ENCODE peak calls at places on chromosomes 16 and 17, in ten cellular contexts. One of them, this sample, is unnamed.

GRCh38 chr17:77097772-77098171 is 43.0 kb upstream of the SEC14L1 start:
- DNase-seq in GM23338: no peak
- DNase-seq in astrocyte of the spinal cord: no peak
- DNase-seq in spleen: no peak
- DNase-seq in BE2C: no peak
- DNase-seq in heart left ventricle: no peak
- DNase-seq in cardiac fibroblast: no peak
- DNase-seq in HFF-Myc: no peak
- DNase-seq in lower leg skin: no peak
- DNase-seq in IMR-90: no peak
- DNase-seq in this sample: no peak

GRCh38 chr16:28543072-28543471 is 4.3 kb upstream of the NUPR1 start:
- DNase-seq in IMR-90: no peak
- DNase-seq in spleen: peak
- DNase-seq in astrocyte of the spinal cord: no peak
- DNase-seq in HFF-Myc: no peak
- DNase-seq in heart left ventricle: no peak
- DNase-seq in GM23338: no peak
- DNase-seq in BE2C: no peak
- DNase-seq in lower leg skin: peak
- DNase-seq in cardiac fibroblast: no peak
- DNase-seq in this sample: no peak

GRCh38 chr17:77899494-77899893 is 59.0 kb upstream of the TNRC6C start:
- DNase-seq in heart left ventricle: no peak
- DNase-seq in HFF-Myc: no peak
- DNase-seq in spleen: no peak
- DNase-seq in lower leg skin: no peak
- DNase-seq in GM23338: no peak
- DNase-seq in IMR-90: no peak
- DNase-seq in astrocyte of the spinal cord: no peak
- DNase-seq in cardiac fibroblast: no peak
- DNase-seq in BE2C: no peak
- DNase-seq in this sample: no peak

GRCh38 chr16:3190949-3191353 is 2.9 kb downstream of the OR1F1 start:
- DNase-seq in cardiac fibroblast: no peak
- DNase-seq in GM23338: no peak
- DNase-seq in IMR-90: no peak
- DNase-seq in HFF-Myc: no peak
- DNase-seq in spleen: no peak
- DNase-seq in lower leg skin: no peak
- DNase-seq in astrocyte of the spinal cord: no peak
- DNase-seq in heart left ventricle: no peak
- DNase-seq in BE2C: no peak
- DNase-seq in this sample: no peak

GRCh38 chr16:85171809-85172464 is 59.7 kb upstream of the CIBAR2 start:
- DNase-seq in HFF-Myc: no peak
- DNase-seq in GM23338: no peak
- DNase-seq in spleen: no peak
- DNase-seq in IMR-90: no peak
- DNase-seq in astrocyte of the spinal cord: no peak
- DNase-seq in lower leg skin: no peak
- DNase-seq in heart left ventricle: peak
- DNase-seq in BE2C: no peak
- DNase-seq in cardiac fibroblast: peak
- DNase-seq in this sample: no peak

GRCh38 chr16:67541391-67542263 is 13.0 kb downstream of the RIPOR1 start:
- DNase-seq in astrocyte of the spinal cord: peak
- DNase-seq in lower leg skin: no peak
- DNase-seq in spleen: no peak
- DNase-seq in IMR-90: peak
- DNase-seq in BE2C: no peak
- DNase-seq in heart left ventricle: no peak
- DNase-seq in cardiac fibroblast: peak
- DNase-seq in HFF-Myc: no peak
- DNase-seq in GM23338: no peak
- DNase-seq in this sample: no peak

GRCh38 chr16:87897563-87898505 is 28.5 kb upstream of the SLC7A5 start:
- DNase-seq in astrocyte of the spinal cord: no peak
- DNase-seq in HFF-Myc: no peak
- DNase-seq in BE2C: peak
- DNase-seq in spleen: no peak
- DNase-seq in GM23338: no peak
- DNase-seq in IMR-90: no peak
- DNase-seq in cardiac fibroblast: no peak
- DNase-seq in lower leg skin: no peak
- DNase-seq in heart left ventricle: no peak
- DNase-seq in this sample: no peak

GRCh38 chr17:81961087-81961514 is at the start of gene NOTUM:
- DNase-seq in cardiac fibroblast: no peak
- DNase-seq in heart left ventricle: no peak
- DNase-seq in astrocyte of the spinal cord: no peak
- DNase-seq in GM23338: peak
- DNase-seq in spleen: no peak
- DNase-seq in HFF-Myc: no peak
- DNase-seq in IMR-90: peak
- DNase-seq in lower leg skin: no peak
- DNase-seq in BE2C: peak
- DNase-seq in this sample: no peak

GRCh38 chr17:75778861-75779249 is 5.8 kb upstream of the UNK start:
- DNase-seq in BE2C: no peak
- DNase-seq in lower leg skin: no peak
- DNase-seq in astrocyte of the spinal cord: no peak
- DNase-seq in HFF-Myc: no peak
- DNase-seq in cardiac fibroblast: no peak
- DNase-seq in spleen: no peak
- DNase-seq in IMR-90: peak
- DNase-seq in GM23338: peak
- DNase-seq in heart left ventricle: no peak
- DNase-seq in this sample: no peak

GRCh38 chr17:75777243-75777922 is 7.2 kb upstream of the UNK start:
- DNase-seq in astrocyte of the spinal cord: no peak
- DNase-seq in BE2C: no peak
- DNase-seq in cardiac fibroblast: peak
- DNase-seq in spleen: no peak
- DNase-seq in HFF-Myc: no peak
- DNase-seq in IMR-90: no peak
- DNase-seq in heart left ventricle: no peak
- DNase-seq in lower leg skin: no peak
- DNase-seq in GM23338: no peak
- DNase-seq in this sample: no peak

GRCh38 chr17:75774471-75774987 is 9.5 kb upstream of the GALK1 start:
- DNase-seq in BE2C: no peak
- DNase-seq in astrocyte of the spinal cord: no peak
- DNase-seq in spleen: peak
- DNase-seq in GM23338: no peak
- DNase-seq in lower leg skin: no peak
- DNase-seq in heart left ventricle: no peak
- DNase-seq in IMR-90: no peak
- DNase-seq in HFF-Myc: no peak
- DNase-seq in cardiac fibroblast: peak
- DNase-seq in this sample: no peak

GRCh38 chr17:75774988-75775668 is 9.5 kb upstream of the UNK start:
- DNase-seq in spleen: peak
- DNase-seq in cardiac fibroblast: no peak
- DNase-seq in heart left ventricle: no peak
- DNase-seq in IMR-90: peak
- DNase-seq in HFF-Myc: no peak
- DNase-seq in lower leg skin: peak
- DNase-seq in BE2C: no peak
- DNase-seq in GM23338: peak
- DNase-seq in astrocyte of the spinal cord: peak
- DNase-seq in this sample: no peak

GRCh38 chr17:75776399-75777242 is 8.0 kb upstream of the UNK start:
- DNase-seq in HFF-Myc: no peak
- DNase-seq in cardiac fibroblast: peak
- DNase-seq in astrocyte of the spinal cord: no peak
- DNase-seq in spleen: peak
- DNase-seq in lower leg skin: peak
- DNase-seq in BE2C: no peak
- DNase-seq in IMR-90: no peak
- DNase-seq in heart left ventricle: no peak
- DNase-seq in GM23338: no peak
- DNase-seq in this sample: no peak
- H3K4me3 ChIP-seq in HFF-Myc: peak
- H3K4me3 ChIP-seq in cardiac fibroblast: peak
- H3K4me3 ChIP-seq in astrocyte of the spinal cord: peak
- H3K4me3 ChIP-seq in spleen: peak
- H3K4me3 ChIP-seq in lower leg skin: no peak
- H3K4me3 ChIP-seq in BE2C: no peak
- H3K4me3 ChIP-seq in IMR-90: no peak
- H3K4me3 ChIP-seq in heart left ventricle: peak
- H3K4me3 ChIP-seq in GM23338: peak
- H3K4me3 ChIP-seq in this sample: no peak

DNA sequence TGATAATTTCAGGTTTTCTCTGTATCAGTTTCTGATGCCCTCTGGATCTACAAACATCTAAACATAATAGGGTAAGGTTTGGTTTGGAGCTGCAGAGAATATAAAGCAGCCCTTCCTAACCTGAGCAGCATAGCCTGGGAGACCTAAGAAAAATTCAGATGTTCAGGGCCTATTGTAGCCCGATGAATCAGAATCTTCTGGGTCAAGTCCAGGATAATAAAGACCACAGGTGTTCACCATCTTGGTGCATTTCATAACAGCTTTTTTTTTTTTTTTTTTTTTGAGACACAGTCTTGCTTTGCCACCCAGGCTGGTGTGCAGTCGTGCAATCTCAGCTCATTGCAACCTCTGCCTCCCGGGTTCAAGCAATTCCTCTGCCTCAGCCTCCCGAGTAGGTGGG is 19.7 kb upstream of the ARHGAP17 start:
- DNase-seq in IMR-90: peak
- DNase-seq in heart left ventricle: no peak
- DNase-seq in lower leg skin: no peak
- DNase-seq in HFF-Myc: no peak
- DNase-seq in spleen: no peak
- DNase-seq in BE2C: no peak
- DNase-seq in cardiac fibroblast: no peak
- DNase-seq in astrocyte of the spinal cord: no peak
- DNase-seq in GM23338: no peak
- DNase-seq in this sample: no peak
- TF ChIP-seq CTCF in IMR-90: no peak
- TF ChIP-seq CTCF in heart left ventricle: no peak
- TF ChIP-seq CTCF in lower leg skin: no peak
- TF ChIP-seq CTCF in HFF-Myc: no peak
- TF ChIP-seq CTCF in spleen: no peak
- TF ChIP-seq CTCF in BE2C: no peak
- TF ChIP-seq CTCF in cardiac fibroblast: no peak
- TF ChIP-seq CTCF in astrocyte of the spinal cord: no peak
- TF ChIP-seq CTCF in GM23338: no peak
- TF ChIP-seq CTCF in this sample: no peak

GRCh38 chr17:6671431-6671830 is 19.9 kb downstream of the C17orf100 start:
- DNase-seq in GM23338: no peak
- DNase-seq in lower leg skin: no peak
- DNase-seq in heart left ventricle: no peak
- DNase-seq in BE2C: no peak
- DNase-seq in spleen: no peak
- DNase-seq in IMR-90: no peak
- DNase-seq in cardiac fibroblast: no peak
- DNase-seq in HFF-Myc: no peak
- DNase-seq in astrocyte of the spinal cord: no peak
- DNase-seq in this sample: no peak

GRCh38 chr17:6668727-6669425 is 17.3 kb downstream of the C17orf100 start:
- DNase-seq in heart left ventricle: no peak
- DNase-seq in IMR-90: no peak
- DNase-seq in lower leg skin: no peak
- DNase-seq in GM23338: no peak
- DNase-seq in BE2C: no peak
- DNase-seq in HFF-Myc: no peak
- DNase-seq in spleen: no peak
- DNase-seq in astrocyte of the spinal cord: no peak
- DNase-seq in cardiac fibroblast: no peak
- DNase-seq in this sample: no peak

GRCh38 chr17:6670999-6671398 is 19.4 kb downstream of the C17orf100 start:
- DNase-seq in heart left ventricle: no peak
- DNase-seq in BE2C: no peak
- DNase-seq in GM23338: no peak
- DNase-seq in HFF-Myc: no peak
- DNase-seq in lower leg skin: no peak
- DNase-seq in IMR-90: no peak
- DNase-seq in astrocyte of the spinal cord: no peak
- DNase-seq in spleen: no peak
- DNase-seq in cardiac fibroblast: no peak
- DNase-seq in this sample: no peak

GRCh38 chr17:6669479-6670212 is 18.1 kb downstream of the C17orf100 start:
- DNase-seq in HFF-Myc: no peak
- DNase-seq in heart left ventricle: no peak
- DNase-seq in GM23338: no peak
- DNase-seq in spleen: no peak
- DNase-seq in BE2C: no peak
- DNase-seq in astrocyte of the spinal cord: no peak
- DNase-seq in cardiac fibroblast: no peak
- DNase-seq in IMR-90: no peak
- DNase-seq in lower leg skin: no peak
- DNase-seq in this sample: no peak

GRCh38 chr17:6670571-6670970 is 19.0 kb downstream of the C17orf100 start:
- DNase-seq in HFF-Myc: no peak
- DNase-seq in BE2C: no peak
- DNase-seq in spleen: no peak
- DNase-seq in GM23338: no peak
- DNase-seq in IMR-90: no peak
- DNase-seq in cardiac fibroblast: no peak
- DNase-seq in astrocyte of the spinal cord: no peak
- DNase-seq in lower leg skin: no peak
- DNase-seq in heart left ventricle: no peak
- DNase-seq in this sample: no peak
- H3K4me3 ChIP-seq in HFF-Myc: no peak
- H3K4me3 ChIP-seq in BE2C: no peak
- H3K4me3 ChIP-seq in spleen: no peak
- H3K4me3 ChIP-seq in GM23338: no peak
- H3K4me3 ChIP-seq in IMR-90: no peak
- H3K4me3 ChIP-seq in cardiac fibroblast: no peak
- H3K4me3 ChIP-seq in astrocyte of the spinal cord: no peak
- H3K4me3 ChIP-seq in lower leg skin: no peak
- H3K4me3 ChIP-seq in heart left ventricle: no peak
- H3K4me3 ChIP-seq in this sample: no peak

GRCh38 chr17:12769981-12770380 is 19.3 kb upstream of the ARHGAP44 start:
- DNase-seq in astrocyte of the spinal cord: no peak
- DNase-seq in BE2C: no peak
- DNase-seq in HFF-Myc: no peak
- DNase-seq in heart left ventricle: no peak
- DNase-seq in IMR-90: peak
- DNase-seq in cardiac fibroblast: no peak
- DNase-seq in spleen: no peak
- DNase-seq in lower leg skin: no peak
- DNase-seq in GM23338: no peak
- DNase-seq in this sample: no peak

GRCh38 chr17:12768267-12768666 is 21.0 kb upstream of the ARHGAP44 start:
- DNase-seq in astrocyte of the spinal cord: no peak
- DNase-seq in IMR-90: no peak
- DNase-seq in lower leg skin: no peak
- DNase-seq in cardiac fibroblast: no peak
- DNase-seq in spleen: no peak
- DNase-seq in HFF-Myc: no peak
- DNase-seq in BE2C: no peak
- DNase-seq in GM23338: no peak
- DNase-seq in heart left ventricle: no peak
- DNase-seq in this sample: no peak

DNA sequence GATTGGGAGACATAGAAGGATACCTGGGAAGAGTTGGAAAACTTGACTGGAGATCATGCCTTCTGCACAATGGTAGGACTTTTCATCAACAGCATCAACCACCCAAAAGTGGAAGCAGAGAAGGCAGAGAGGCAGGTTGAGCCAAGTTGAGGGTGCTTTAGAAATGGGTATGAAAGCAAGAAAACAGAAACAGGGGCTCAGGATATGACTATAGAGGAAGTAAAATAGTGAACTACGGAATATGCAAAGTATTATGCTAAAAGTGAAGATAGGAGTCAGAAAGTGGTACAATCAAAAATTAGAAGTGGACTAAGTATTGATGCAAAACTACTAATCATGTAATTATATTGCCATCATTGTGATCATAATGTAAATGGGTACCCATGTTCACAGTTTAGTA is 16.1 kb upstream of the ARHGAP44 start:
- DNase-seq in HFF-Myc: no peak
- DNase-seq in spleen: no peak
- DNase-seq in BE2C: no peak
- DNase-seq in GM23338: no peak
- DNase-seq in heart left ventricle: no peak
- DNase-seq in cardiac fibroblast: no peak
- DNase-seq in astrocyte of the spinal cord: no peak
- DNase-seq in IMR-90: no peak
- DNase-seq in lower leg skin: no peak
- DNase-seq in this sample: no peak
- TF ChIP-seq CTCF in HFF-Myc: no peak
- TF ChIP-seq CTCF in spleen: no peak
- TF ChIP-seq CTCF in BE2C: no peak
- TF ChIP-seq CTCF in GM23338: no peak
- TF ChIP-seq CTCF in heart left ventricle: no peak
- TF ChIP-seq CTCF in cardiac fibroblast: no peak
- TF ChIP-seq CTCF in astrocyte of the spinal cord: no peak
- TF ChIP-seq CTCF in IMR-90: no peak
- TF ChIP-seq CTCF in lower leg skin: no peak
- TF ChIP-seq CTCF in this sample: no peak

This sample was measured in AG09309.